ENCODE peak calls at places on chromosomes 12 and 14, in six cellular contexts. G is Peyer's patch, T is fibroblast of lung, H is uterus, F is suprapubic skin, M is cardiac muscle cell. R is an unnamed sample.

GRCh38 chr14:97411938-97412612 is 614.9 kb downstream of the VRK1 start:
- DNase-seq in G (no peak), T (no peak), H (no peak), F (no peak), M (no peak), R (no peak)

GRCh38 chr12:82874935-82875334 is 188.2 kb downstream of the TMTC2 start:
- DNase-seq in G (no peak), T (peak), H (no peak), F (no peak), M (no peak), R (no peak)

GRCh38 chr14:101197595-101198397 is 294.3 kb upstream of the RTL1 start:
- DNase-seq in G (peak), T (no peak), H (peak), F (no peak), M (no peak), R (peak)

GRCh38 chr12:30782316-30783173 is 27.8 kb upstream of the CAPRIN2 start:
- DNase-seq in G (no peak), T (no peak), H (no peak), F (no peak), M (no peak), R (no peak)

GRCh38 chr14:76778546-76779215 is 17.4 kb downstream of the VASH1 start:
- DNase-seq in G (no peak), T (no peak), H (no peak), F (peak), M (no peak), R (no peak)

GRCh38 chr14:84527706-84528105 is 1002.2 kb upstream of the FLRT2 start:
- DNase-seq in G (no peak), T (no peak), H (no peak), F (no peak), M (no peak), R (no peak)

GRCh38 chr12:92439397-92439779 is 263.4 kb upstream of the PLEKHG7 start:
- DNase-seq in G (no peak), T (peak), H (peak), F (no peak), M (no peak), R (no peak)

GRCh38 chr14:34930591-34931069 is 52.2 kb upstream of the SRP54 start:
- DNase-seq in G (no peak), T (no peak), H (no peak), F (no peak), M (no peak), R (no peak)

GRCh38 chr12:124992874-124993567 is 424 bp upstream of the BRI3BP start:
- DNase-seq in G (peak), T (peak), H (no peak), F (no peak), M (peak), R (no peak)

GRCh38 chr14:81187832-81188522 is 32.8 kb downstream of the GTF2A1 start:
- DNase-seq in G (no peak), T (no peak), H (no peak), F (no peak), M (no peak), R (no peak)

GRCh38 chr12:66804555-66804954 is 125.7 kb upstream of the GRIP1 start:
- DNase-seq in G (no peak), T (no peak), H (no peak), F (no peak), M (no peak), R (no peak)

GRCh38 chr12:22625671-22626251 is 790 bp downstream of the ETNK1 start:
- DNase-seq in G (peak), T (peak), H (no peak), F (no peak), M (peak), R (peak)

GRCh38 chr14:77882098-77882497 is 82.2 kb downstream of the ADCK1 start:
- DNase-seq in G (no peak), T (no peak), H (no peak), F (no peak), M (peak), R (no peak)

GRCh38 chr12:30417697-30418231 is 277.9 kb downstream of the IPO8 start:
- DNase-seq in G (no peak), T (peak), H (no peak), F (no peak), M (no peak), R (no peak)

GRCh38 chr12:4267904-4268548 is 5.5 kb upstream of the CCND2 start:
- DNase-seq in G (no peak), T (no peak), H (no peak), F (no peak), M (no peak), R (no peak)

GRCh38 chr12:4270016-4270669 is 3.4 kb upstream of the CCND2 start:
- DNase-seq in G (peak), T (no peak), H (no peak), F (no peak), M (no peak), R (no peak)

GRCh38 chr12:4268549-4269181 is 4.9 kb upstream of the CCND2 start:
- DNase-seq in G (peak), T (no peak), H (no peak), F (no peak), M (no peak), R (no peak)

GRCh38 chr12:4270670-4271432 is 2.7 kb upstream of the CCND2 start:
- DNase-seq in G (peak), T (no peak), H (peak), F (peak), M (peak), R (peak)

GRCh38 chr12:4269279-4269991 is 4.1 kb upstream of the CCND2 start:
- DNase-seq in G (peak), T (peak), H (peak), F (no peak), M (peak), R (peak)
- TF ChIP-seq CTCF in G (peak), T (no peak), H (peak), F (no peak), M (peak), R (no peak)

GRCh38 chr12:14558377-14559051 is 9.2 kb downstream of the PLBD1 start:
- DNase-seq in G (no peak), T (no peak), H (no peak), F (no peak), M (no peak), R (no peak)

GRCh38 chr12:14564336-14564959 is 3.2 kb downstream of the PLBD1 start:
- DNase-seq in G (no peak), T (no peak), H (no peak), F (no peak), M (no peak), R (no peak)

GRCh38 chr12:14563051-14563450 is 4.6 kb downstream of the PLBD1 start:
- DNase-seq in G (no peak), T (no peak), H (no peak), F (no peak), M (no peak), R (no peak)

GRCh38 chr12:14560904-14561574 is 6.6 kb downstream of the PLBD1 start:
- DNase-seq in G (peak), T (no peak), H (no peak), F (no peak), M (no peak), R (no peak)

DNA sequence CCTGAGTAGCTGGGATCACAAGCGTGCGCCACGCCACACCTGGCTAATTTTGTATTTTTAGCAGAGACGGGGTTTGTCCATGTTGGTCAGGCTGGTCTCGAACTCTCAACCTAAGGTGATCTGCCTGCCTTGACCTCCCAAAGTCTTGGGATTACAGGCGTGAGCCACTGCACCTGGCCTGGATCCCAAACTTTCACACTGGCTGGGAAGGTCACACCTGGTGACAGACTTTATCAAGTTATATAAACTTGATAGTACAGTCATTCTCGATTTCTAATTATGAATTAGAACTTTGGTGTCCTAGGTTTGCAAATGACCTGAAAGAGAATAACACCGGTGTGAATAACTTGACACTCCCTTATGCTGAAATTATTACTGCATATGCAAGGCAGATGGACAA is 6.0 kb downstream of the PLBD1 start:
- DNase-seq in G (peak), T (no peak), H (no peak), F (no peak), M (no peak), R (no peak)
- H3K27ac ChIP-seq in G (no peak), T (no peak), H (no peak), F (no peak), M (no peak), R (no peak)

DNA sequence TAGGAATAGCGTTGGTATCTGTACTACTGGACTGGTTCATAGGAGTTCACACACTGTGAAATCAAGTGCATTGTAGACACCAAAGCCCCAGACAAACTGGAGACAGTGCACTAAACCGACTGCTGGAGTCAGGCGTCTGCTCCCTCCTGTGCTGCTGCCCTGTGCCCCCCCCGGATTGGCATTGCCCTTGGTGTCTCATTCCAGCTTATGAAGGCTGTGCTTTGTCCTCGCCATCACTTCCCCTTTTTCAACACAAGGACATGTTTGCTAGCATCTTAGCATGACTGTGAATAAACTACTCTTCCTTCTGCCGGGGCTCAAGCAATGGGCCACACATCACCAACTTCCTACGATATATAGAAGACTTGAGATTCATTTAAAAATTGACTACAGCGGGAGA is 84.0 kb downstream of the TMCC3 start:
- DNase-seq in G (peak), T (no peak), H (no peak), F (no peak), M (no peak), R (no peak)
- TF ChIP-seq CTCF in G (no peak), T (no peak), H (no peak), F (no peak), M (no peak), R (no peak)

GRCh38 chr12:68011206-68011881 is 22.1 kb downstream of the IFNG-AS1 start:
- DNase-seq in G (no peak), T (no peak), H (no peak), F (no peak), M (no peak), R (no peak)
- H3K27ac ChIP-seq in G (peak), T (no peak), H (no peak), F (no peak), M (no peak), R (no peak)

DNA sequence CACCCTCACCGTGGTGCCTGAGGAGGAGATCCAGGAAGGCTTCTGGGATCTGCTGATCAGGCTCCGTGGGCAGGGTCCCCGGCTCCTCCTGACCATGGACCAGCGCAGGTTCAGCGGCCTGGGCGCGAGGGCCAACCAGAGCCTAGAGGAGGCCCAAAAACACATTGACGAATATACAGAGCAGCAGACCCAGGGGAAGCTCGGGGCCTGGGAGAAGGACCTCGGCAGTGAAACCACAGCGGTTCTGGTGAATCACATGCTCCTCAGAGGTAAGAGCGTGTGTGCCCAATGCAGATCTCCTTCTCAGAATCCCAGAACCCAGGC is 29.4 kb downstream of the SERPINA3 start:
- DNase-seq in G (no peak), T (no peak), H (no peak), F (peak), M (no peak), R (no peak)
- TF ChIP-seq CTCF in G (no peak), T (no peak), H (no peak), F (no peak), M (no peak), R (no peak)

GRCh38 chr14:53016919-53017318 is 66.1 kb upstream of the FERMT2 start:
- DNase-seq in G (no peak), T (no peak), H (no peak), F (no peak), M (no peak), R (no peak)

GRCh38 chr14:53010193-53010592 is 59.3 kb upstream of the FERMT2 start:
- DNase-seq in G (no peak), T (no peak), H (no peak), F (no peak), M (no peak), R (no peak)

GRCh38 chr14:53006931-53007330 is 56.1 kb upstream of the FERMT2 start:
- DNase-seq in G (no peak), T (no peak), H (no peak), F (no peak), M (no peak), R (no peak)

GRCh38 chr14:53016491-53016890 is 65.6 kb upstream of the FERMT2 start:
- DNase-seq in G (no peak), T (peak), H (no peak), F (no peak), M (no peak), R (no peak)

GRCh38 chr14:53011053-53011462 is 60.2 kb upstream of the FERMT2 start:
- DNase-seq in G (peak), T (peak), H (peak), F (peak), M (peak), R (peak)
- H3K27ac ChIP-seq in G (no peak), T (peak), H (peak), F (peak), M (no peak), R (peak)

GRCh38 chr12:73935817-73936216 is 601.8 kb upstream of the ATXN7L3B start:
- DNase-seq in G (no peak), T (no peak), H (no peak), F (no peak), M (peak), R (no peak)
- TF ChIP-seq CTCF in G (no peak), T (no peak), H (no peak), F (no peak), M (no peak), R (no peak)

GRCh38 chr14:89126461-89126860 is 290.6 kb downstream of the FOXN3 start:
- DNase-seq in G (no peak), T (no peak), H (no peak), F (no peak), M (no peak), R (no peak)
- H3K27ac ChIP-seq in G (no peak), T (no peak), H (no peak), F (no peak), M (no peak), R (no peak)

GRCh38 chr12:130179621-130180020 is 17.4 kb downstream of the FZD10 start:
- DNase-seq in G (no peak), T (no peak), H (no peak), F (no peak), M (no peak), R (no peak)
- TF ChIP-seq CTCF in G (no peak), T (no peak), H (no peak), F (no peak), M (no peak), R (no peak)